ENCODE peak calls at places on chromosomes 13 and 19, in ten cellular contexts. One of them, this sample, is unnamed.

GRCh38 chr13:34017231-34017630 is 199.3 kb downstream of the RFC3 start:
- DNase-seq in upper lobe of left lung: no peak
- DNase-seq in OCI-LY7: no peak
- DNase-seq in breast epithelium: no peak
- DNase-seq in left lung: no peak
- DNase-seq in CD8-positive, alpha-beta T cell: no peak
- DNase-seq in PC-3: peak; percentile 69
- DNase-seq in thoracic aorta: no peak
- DNase-seq in IMR-90: no peak
- DNase-seq in fibroblast of lung: no peak
- DNase-seq in this sample: no peak

GRCh38 chr13:112626761-112627160 is 38.8 kb upstream of the TUBGCP3 start:
- DNase-seq in upper lobe of left lung: no peak
- DNase-seq in OCI-LY7: no peak
- DNase-seq in breast epithelium: no peak
- DNase-seq in left lung: no peak
- DNase-seq in CD8-positive, alpha-beta T cell: no peak
- DNase-seq in PC-3: no peak
- DNase-seq in thoracic aorta: no peak
- DNase-seq in IMR-90: no peak
- DNase-seq in fibroblast of lung: no peak
- DNase-seq in this sample: no peak

GRCh38 chr13:98258226-98258625 is 81.2 kb upstream of the RNF113B start:
- DNase-seq in upper lobe of left lung: no peak
- DNase-seq in OCI-LY7: no peak
- DNase-seq in breast epithelium: no peak
- DNase-seq in left lung: no peak
- DNase-seq in CD8-positive, alpha-beta T cell: no peak
- DNase-seq in PC-3: no peak
- DNase-seq in thoracic aorta: no peak
- DNase-seq in IMR-90: no peak
- DNase-seq in fibroblast of lung: no peak
- DNase-seq in this sample: no peak

GRCh38 chr13:40189426-40189825 is 477.0 kb downstream of the FOXO1 start:
- DNase-seq in upper lobe of left lung: no peak
- DNase-seq in OCI-LY7: no peak
- DNase-seq in breast epithelium: no peak
- DNase-seq in left lung: no peak
- DNase-seq in CD8-positive, alpha-beta T cell: no peak
- DNase-seq in PC-3: no peak
- DNase-seq in thoracic aorta: no peak
- DNase-seq in IMR-90: no peak
- DNase-seq in fibroblast of lung: no peak
- DNase-seq in this sample: no peak

GRCh38 chr19:15331419-15332310 is 674 bp downstream of the BRD4 start:
- DNase-seq in upper lobe of left lung: peak; percentile 95
- DNase-seq in OCI-LY7: peak; percentile 71
- DNase-seq in breast epithelium: no peak
- DNase-seq in left lung: peak; percentile 67
- DNase-seq in CD8-positive, alpha-beta T cell: peak; percentile 62
- DNase-seq in PC-3: peak; percentile 43
- DNase-seq in thoracic aorta: no peak
- DNase-seq in IMR-90: no peak
- DNase-seq in fibroblast of lung: peak; percentile 32
- DNase-seq in this sample: no peak

GRCh38 chr19:51365211-51366049 is 758 bp downstream of the ETFB start:
- DNase-seq in upper lobe of left lung: no peak
- DNase-seq in OCI-LY7: peak; percentile 58
- DNase-seq in breast epithelium: no peak
- DNase-seq in left lung: no peak
- DNase-seq in CD8-positive, alpha-beta T cell: peak; percentile 26
- DNase-seq in PC-3: peak; percentile 60
- DNase-seq in thoracic aorta: no peak
- DNase-seq in IMR-90: peak; percentile 53
- DNase-seq in fibroblast of lung: peak; percentile 50
- DNase-seq in this sample: no peak

GRCh38 chr13:101155920-101156319 is 260.4 kb downstream of the NALCN start:
- DNase-seq in upper lobe of left lung: no peak
- DNase-seq in OCI-LY7: no peak
- DNase-seq in breast epithelium: no peak
- DNase-seq in left lung: no peak
- DNase-seq in CD8-positive, alpha-beta T cell: no peak
- DNase-seq in PC-3: peak; percentile 11
- DNase-seq in thoracic aorta: no peak
- DNase-seq in IMR-90: no peak
- DNase-seq in fibroblast of lung: no peak
- DNase-seq in this sample: no peak

GRCh38 chr19:3053780-3054179 is 8.5 kb downstream of the TLE5 start:
- DNase-seq in upper lobe of left lung: no peak
- DNase-seq in OCI-LY7: no peak
- DNase-seq in breast epithelium: no peak
- DNase-seq in left lung: no peak
- DNase-seq in CD8-positive, alpha-beta T cell: no peak
- DNase-seq in PC-3: no peak
- DNase-seq in thoracic aorta: no peak
- DNase-seq in IMR-90: no peak
- DNase-seq in fibroblast of lung: no peak
- DNase-seq in this sample: no peak

GRCh38 chr19:19050731-19051130 is 13.1 kb upstream of the SLC25A42 start:
- DNase-seq in upper lobe of left lung: no peak
- DNase-seq in OCI-LY7: no peak
- DNase-seq in breast epithelium: no peak
- DNase-seq in left lung: no peak
- DNase-seq in CD8-positive, alpha-beta T cell: no peak
- DNase-seq in PC-3: no peak
- DNase-seq in thoracic aorta: no peak
- DNase-seq in IMR-90: no peak
- DNase-seq in fibroblast of lung: no peak
- DNase-seq in this sample: no peak

GRCh38 chr13:43397110-43397509 is 373.7 kb downstream of the DNAJC15 start:
- DNase-seq in upper lobe of left lung: no peak
- DNase-seq in OCI-LY7: no peak
- DNase-seq in breast epithelium: no peak
- DNase-seq in left lung: no peak
- DNase-seq in CD8-positive, alpha-beta T cell: no peak
- DNase-seq in PC-3: no peak
- DNase-seq in thoracic aorta: no peak
- DNase-seq in IMR-90: peak; percentile 68
- DNase-seq in fibroblast of lung: peak; percentile 39
- DNase-seq in this sample: no peak

GRCh38 chr13:23510979-23511735 is 59.1 kb upstream of the TNFRSF19 start:
- DNase-seq in upper lobe of left lung: no peak
- DNase-seq in OCI-LY7: peak; percentile 16
- DNase-seq in breast epithelium: no peak
- DNase-seq in left lung: no peak
- DNase-seq in CD8-positive, alpha-beta T cell: no peak
- DNase-seq in PC-3: peak; percentile 50
- DNase-seq in thoracic aorta: no peak
- DNase-seq in IMR-90: peak; percentile 75
- DNase-seq in fibroblast of lung: peak; percentile 53
- DNase-seq in this sample: no peak

GRCh38 chr13:112793545-112794445 is 104.0 kb downstream of the ATP11A start:
- DNase-seq in upper lobe of left lung: no peak
- DNase-seq in OCI-LY7: no peak
- DNase-seq in breast epithelium: no peak
- DNase-seq in left lung: no peak
- DNase-seq in CD8-positive, alpha-beta T cell: no peak
- DNase-seq in PC-3: no peak
- DNase-seq in thoracic aorta: no peak
- DNase-seq in IMR-90: no peak
- DNase-seq in fibroblast of lung: no peak
- DNase-seq in this sample: no peak

DNA sequence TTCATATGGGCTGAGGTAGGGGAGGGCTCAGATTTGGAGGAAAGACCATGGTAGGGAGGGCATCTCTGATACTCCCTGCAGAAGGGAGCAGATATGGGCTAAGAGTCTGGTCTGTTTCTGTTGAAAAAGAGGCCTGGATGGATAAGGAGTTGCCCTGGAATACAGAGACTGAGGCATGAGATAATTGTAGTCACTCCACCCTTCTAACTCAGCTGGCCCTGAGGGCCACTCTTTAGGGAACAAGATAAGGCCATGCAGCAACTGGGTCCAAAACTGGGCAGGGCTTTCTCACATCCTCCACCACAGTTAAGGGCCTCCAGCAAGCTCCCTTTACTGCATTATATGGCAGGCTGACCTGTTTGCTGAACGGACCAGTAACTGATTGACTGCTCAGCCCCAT is 1.3 kb downstream of the ZNF749 start:
- DNase-seq in upper lobe of left lung: no peak
- DNase-seq in OCI-LY7: no peak
- DNase-seq in breast epithelium: no peak
- DNase-seq in left lung: no peak
- DNase-seq in CD8-positive, alpha-beta T cell: no peak
- DNase-seq in PC-3: no peak
- DNase-seq in thoracic aorta: no peak
- DNase-seq in IMR-90: no peak
- DNase-seq in fibroblast of lung: no peak
- DNase-seq in this sample: no peak
- H3K4me3 ChIP-seq in upper lobe of left lung: peak overlapping the region; percentile 83
- H3K4me3 ChIP-seq in OCI-LY7: peak overlapping the region; percentile 88
- H3K4me3 ChIP-seq in breast epithelium: peak overlapping the region; percentile 85
- H3K4me3 ChIP-seq in left lung: peak overlapping the region; percentile 93
- H3K4me3 ChIP-seq in CD8-positive, alpha-beta T cell: peak overlapping the region; percentile 57
- H3K4me3 ChIP-seq in PC-3: peak overlapping the region; percentile 88
- H3K4me3 ChIP-seq in thoracic aorta: peak overlapping the region; percentile 87
- H3K4me3 ChIP-seq in IMR-90: peak overlapping the region; percentile 80
- H3K4me3 ChIP-seq in fibroblast of lung: peak overlapping the region; percentile 83
- H3K4me3 ChIP-seq in this sample: peak overlapping the region; percentile 78

DNA sequence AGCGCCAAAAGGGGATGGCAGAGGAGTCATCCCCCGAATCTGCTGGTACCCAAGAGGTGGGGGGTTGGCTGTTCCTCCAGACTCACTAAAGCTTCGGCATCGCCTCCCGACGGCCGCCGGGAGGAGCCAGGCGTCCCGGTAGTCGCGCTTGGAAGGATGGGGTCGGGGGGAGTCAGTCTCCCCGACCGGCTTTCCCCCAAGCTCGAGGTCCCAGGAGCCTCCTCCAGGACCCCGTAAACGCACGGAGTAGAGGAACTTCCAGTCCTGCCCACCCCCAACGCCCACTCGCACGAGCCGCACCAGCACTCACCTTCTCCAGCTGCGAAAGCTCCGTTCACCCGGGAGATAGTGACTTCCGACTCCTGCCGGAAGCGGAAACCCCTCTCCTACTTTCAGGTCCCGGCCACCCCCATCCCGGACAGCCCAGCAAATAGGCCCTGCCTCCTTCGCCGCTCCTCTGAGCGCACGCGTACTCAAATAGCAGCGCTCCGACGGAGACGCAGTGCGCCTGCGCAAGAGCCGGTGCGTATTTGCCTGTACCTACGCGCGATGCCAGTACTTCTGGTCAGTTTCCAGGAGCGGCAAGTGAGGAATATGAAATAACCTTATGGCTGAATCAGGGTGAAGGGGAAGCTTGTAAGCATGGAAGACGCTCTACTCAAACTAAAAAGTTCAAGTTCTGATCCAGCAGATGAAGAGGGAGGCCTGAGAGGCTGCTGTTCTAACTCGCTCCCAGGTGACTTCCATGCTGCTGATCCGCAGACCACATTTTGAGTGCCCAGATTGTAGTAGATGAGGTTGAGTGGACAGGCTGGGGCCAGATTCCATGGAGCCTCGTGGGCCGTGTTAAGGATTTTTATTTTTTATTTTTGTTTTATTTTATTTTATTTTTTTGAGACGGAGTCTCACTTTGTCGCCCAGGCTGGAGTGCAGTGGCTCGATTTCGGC is at the start of gene ELOF1:
- DNase-seq in upper lobe of left lung: peak; percentile 97
- DNase-seq in OCI-LY7: peak; percentile 99
- DNase-seq in breast epithelium: peak; percentile 96
- DNase-seq in left lung: peak; percentile 99
- DNase-seq in CD8-positive, alpha-beta T cell: peak; percentile 97
- DNase-seq in PC-3: peak; percentile 100
- DNase-seq in thoracic aorta: peak; percentile 95
- DNase-seq in IMR-90: peak; percentile 98
- DNase-seq in fibroblast of lung: peak; percentile 98
- DNase-seq in this sample: peak; percentile 99
- TF ChIP-seq CTCF in upper lobe of left lung: no peak
- TF ChIP-seq CTCF in OCI-LY7: peak; percentile 55
- TF ChIP-seq CTCF in breast epithelium: no peak
- TF ChIP-seq CTCF in left lung: no peak
- TF ChIP-seq CTCF in CD8-positive, alpha-beta T cell: no peak
- TF ChIP-seq CTCF in PC-3: peak; percentile 43
- TF ChIP-seq CTCF in thoracic aorta: peak; percentile 22
- TF ChIP-seq CTCF in IMR-90: peak; percentile 15
- TF ChIP-seq CTCF in fibroblast of lung: peak; percentile 40
- TF ChIP-seq CTCF in this sample: peak; percentile 17

GRCh38 chr13:32585625-32586021 is 629 bp upstream of the PDS5B start:
- DNase-seq in upper lobe of left lung: no peak
- DNase-seq in OCI-LY7: peak; percentile 19
- DNase-seq in breast epithelium: no peak
- DNase-seq in left lung: no peak
- DNase-seq in CD8-positive, alpha-beta T cell: peak; percentile 15
- DNase-seq in PC-3: peak; percentile 3
- DNase-seq in thoracic aorta: no peak
- DNase-seq in IMR-90: no peak
- DNase-seq in fibroblast of lung: no peak
- DNase-seq in this sample: no peak

GRCh38 chr13:32587014-32587773 is 942 bp downstream of the PDS5B start:
- DNase-seq in upper lobe of left lung: peak; percentile 93
- DNase-seq in OCI-LY7: peak; percentile 81
- DNase-seq in breast epithelium: peak; percentile 59
- DNase-seq in left lung: peak; percentile 84
- DNase-seq in CD8-positive, alpha-beta T cell: peak; percentile 60
- DNase-seq in PC-3: peak; percentile 44
- DNase-seq in thoracic aorta: peak; percentile 25
- DNase-seq in IMR-90: peak; percentile 62
- DNase-seq in fibroblast of lung: peak; percentile 71
- DNase-seq in this sample: no peak

GRCh38 chr13:32586022-32586900 is at the start of gene PDS5B:
- DNase-seq in upper lobe of left lung: peak; percentile 99
- DNase-seq in OCI-LY7: peak; percentile 95
- DNase-seq in breast epithelium: peak; percentile 92
- DNase-seq in left lung: peak; percentile 96
- DNase-seq in CD8-positive, alpha-beta T cell: peak; percentile 90
- DNase-seq in PC-3: peak; percentile 92
- DNase-seq in thoracic aorta: peak; percentile 63
- DNase-seq in IMR-90: peak; percentile 92
- DNase-seq in fibroblast of lung: peak; percentile 93
- DNase-seq in this sample: peak; percentile 90

GRCh38 chr13:32592082-32592481 is 5.8 kb downstream of the PDS5B start:
- DNase-seq in upper lobe of left lung: no peak
- DNase-seq in OCI-LY7: no peak
- DNase-seq in breast epithelium: no peak
- DNase-seq in left lung: no peak
- DNase-seq in CD8-positive, alpha-beta T cell: no peak
- DNase-seq in PC-3: no peak
- DNase-seq in thoracic aorta: no peak
- DNase-seq in IMR-90: no peak
- DNase-seq in fibroblast of lung: no peak
- DNase-seq in this sample: no peak

GRCh38 chr13:32587774-32588165 is 1.5 kb downstream of the PDS5B start:
- DNase-seq in upper lobe of left lung: no peak
- DNase-seq in OCI-LY7: no peak
- DNase-seq in breast epithelium: no peak
- DNase-seq in left lung: no peak
- DNase-seq in CD8-positive, alpha-beta T cell: no peak
- DNase-seq in PC-3: peak; percentile 21
- DNase-seq in thoracic aorta: no peak
- DNase-seq in IMR-90: peak; percentile 30
- DNase-seq in fibroblast of lung: peak; percentile 50
- DNase-seq in this sample: no peak
- H3K27ac ChIP-seq in upper lobe of left lung: peak overlapping the region; percentile 99
- H3K27ac ChIP-seq in OCI-LY7: peak overlapping the region; percentile 77
- H3K27ac ChIP-seq in breast epithelium: peak overlapping the region; percentile 98
- H3K27ac ChIP-seq in left lung: peak overlapping the region; percentile 98
- H3K27ac ChIP-seq in CD8-positive, alpha-beta T cell: peak overlapping the region; percentile 56
- H3K27ac ChIP-seq in PC-3: peak overlapping the region; percentile 62
- H3K27ac ChIP-seq in thoracic aorta: peak overlapping the region; percentile 90
- H3K27ac ChIP-seq in IMR-90: peak overlapping the region; percentile 86
- H3K27ac ChIP-seq in fibroblast of lung: peak overlapping the region; percentile 82
- H3K27ac ChIP-seq in this sample: peak overlapping the region; percentile 83

GRCh38 chr19:5973867-5974635 is 3.9 kb downstream of the RANBP3 start:
- DNase-seq in upper lobe of left lung: no peak
- DNase-seq in OCI-LY7: no peak
- DNase-seq in breast epithelium: no peak
- DNase-seq in left lung: no peak
- DNase-seq in CD8-positive, alpha-beta T cell: no peak
- DNase-seq in PC-3: no peak
- DNase-seq in thoracic aorta: no peak
- DNase-seq in IMR-90: no peak
- DNase-seq in fibroblast of lung: no peak
- DNase-seq in this sample: no peak
- H3K4me3 ChIP-seq in upper lobe of left lung: no peak overlapping the region
- H3K4me3 ChIP-seq in OCI-LY7: peak overlapping the region; percentile 54
- H3K4me3 ChIP-seq in breast epithelium: no peak overlapping the region
- H3K4me3 ChIP-seq in left lung: no peak overlapping the region
- H3K4me3 ChIP-seq in CD8-positive, alpha-beta T cell: no peak overlapping the region
- H3K4me3 ChIP-seq in PC-3: no peak overlapping the region
- H3K4me3 ChIP-seq in thoracic aorta: no peak overlapping the region
- H3K4me3 ChIP-seq in IMR-90: no peak overlapping the region
- H3K4me3 ChIP-seq in fibroblast of lung: no peak overlapping the region
- H3K4me3 ChIP-seq in this sample: no peak overlapping the region